ENCODE peak calls at places on chromosomes 3 and 15, in five cellular contexts. F is heart left ventricle, T is IMR-90, W is body of pancreas, I is A549. S is an unnamed sample.

GRCh38 chr15:96629501-96629900 is 299.0 kb downstream of the NR2F2 start:
- DNase-seq in F (no peak), T (no peak), W (peak), I (no peak), S (no peak)

GRCh38 chr3:183378008-183378407 is 50.4 kb downstream of the MCF2L2 start:
- DNase-seq in F (no peak), T (no peak), W (no peak), I (no peak), S (no peak)

GRCh38 chr3:172595648-172596393 is 72.6 kb upstream of the TNFSF10 start:
- DNase-seq in F (no peak), T (peak), W (peak), I (peak), S (peak)

GRCh38 chr15:68554716-68555347 is 24.0 kb upstream of the CORO2B start:
- DNase-seq in F (no peak), T (no peak), W (no peak), I (no peak), S (no peak)

GRCh38 chr15:67405208-67406191 is 115.4 kb upstream of the C15orf61 start:
- DNase-seq in F (no peak), T (peak), W (no peak), I (peak), S (no peak)

GRCh38 chr15:59678171-59678570 is 10.9 kb downstream of the BNIP2 start:
- DNase-seq in F (no peak), T (no peak), W (no peak), I (no peak), S (no peak)

GRCh38 chr3:52359116-52359855 is 43.2 kb downstream of the DNAH1 start:
- DNase-seq in F (peak), T (no peak), W (no peak), I (no peak), S (no peak)

GRCh38 chr3:172658344-172659245 is 52.3 kb downstream of the NCEH1 start:
- DNase-seq in F (no peak), T (peak), W (peak), I (peak), S (peak)

GRCh38 chr3:104297617-104298016 is 1069.1 kb upstream of the ALCAM start:
- DNase-seq in F (no peak), T (no peak), W (no peak), I (no peak), S (no peak)

GRCh38 chr15:40084657-40085056 is 24.0 kb downstream of the BMF start:
- DNase-seq in F (no peak), T (no peak), W (no peak), I (no peak), S (no peak)

GRCh38 chr15:83018477-83018876 is 7.0 kb upstream of the C15orf40 start:
- DNase-seq in F (no peak), T (peak), W (no peak), I (no peak), S (no peak)

GRCh38 chr3:177574232-177574856 is 377.1 kb upstream of the TBL1XR1 start:
- DNase-seq in F (no peak), T (peak), W (peak), I (peak), S (peak)

GRCh38 chr3:125357032-125357658 is 18.0 kb downstream of the ZNF148 start:
- DNase-seq in F (peak), T (peak), W (peak), I (peak), S (peak)

GRCh38 chr3:94179059-94179458 is 116.2 kb downstream of the NSUN3 start:
- DNase-seq in F (no peak), T (no peak), W (no peak), I (no peak), S (no peak)

DNA sequence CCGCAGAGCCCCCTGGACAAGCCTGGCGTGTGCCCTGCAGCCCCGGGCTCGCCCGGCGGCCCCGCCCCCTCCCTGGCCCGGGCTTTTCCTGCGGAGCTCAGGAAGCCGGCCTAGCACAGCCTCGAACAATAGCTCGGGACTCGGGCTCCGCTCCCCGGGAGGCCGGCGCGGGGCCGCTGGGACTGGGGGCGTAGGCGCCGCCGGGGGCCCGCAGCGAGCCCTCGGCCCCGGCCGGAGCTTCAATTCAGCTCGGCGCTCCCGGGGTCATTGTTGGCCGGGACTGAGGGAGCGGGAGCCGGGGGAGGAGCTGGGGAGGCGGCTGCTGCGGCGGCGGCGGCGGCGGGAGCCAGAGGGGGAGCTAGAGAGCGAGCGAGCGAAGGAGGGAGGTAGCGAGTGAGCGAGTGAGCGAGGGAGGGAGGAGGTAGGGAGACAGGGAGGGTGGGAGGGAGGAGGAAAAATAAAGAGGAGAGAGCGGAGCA is 41.0 kb upstream of the ROPN1 start:
- DNase-seq in F (peak), T (peak), W (peak), I (peak), S (peak)
- TF ChIP-seq POLR2A in F (no peak), T (no peak), W (no peak), I (peak), S (no peak)

DNA sequence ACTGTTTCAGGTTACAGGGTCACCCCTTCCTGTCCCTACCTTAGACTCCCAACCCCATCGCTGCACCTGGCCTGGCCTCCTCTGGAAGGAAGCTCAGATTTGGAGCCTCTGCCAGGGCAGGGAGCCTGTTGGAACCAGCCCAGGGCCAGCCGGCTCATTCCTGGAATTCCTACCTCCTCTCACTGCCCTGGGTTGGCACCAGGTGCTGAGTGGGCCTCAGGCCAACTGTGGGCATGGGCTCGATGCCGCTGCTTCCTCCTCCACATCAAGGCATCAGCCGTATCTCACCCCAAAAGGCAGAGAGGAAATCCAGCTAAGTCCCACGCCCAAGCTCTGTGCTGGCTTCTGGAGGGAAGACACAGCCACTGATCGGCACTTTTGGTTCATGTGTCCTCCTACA is 42.1 kb downstream of the KLHL25 start:
- DNase-seq in F (no peak), T (no peak), W (peak), I (no peak), S (no peak)
- TF ChIP-seq POLR2A in F (no peak), T (no peak), W (no peak), I (no peak), S (no peak)

GRCh38 chr15:45586990-45587860 is at the start of gene BLOC1S6:
- DNase-seq in F (peak), T (peak), W (peak), I (peak), S (peak)
- TF ChIP-seq POLR2A in F (no peak), T (peak), W (peak), I (peak), S (peak)

GRCh38 chr3:42476225-42477160 is 25.9 kb upstream of the VIPR1 start:
- DNase-seq in F (no peak), T (no peak), W (peak), I (no peak), S (no peak)
- TF ChIP-seq POLR2A in F (no peak), T (no peak), W (no peak), I (no peak), S (no peak)

DNA sequence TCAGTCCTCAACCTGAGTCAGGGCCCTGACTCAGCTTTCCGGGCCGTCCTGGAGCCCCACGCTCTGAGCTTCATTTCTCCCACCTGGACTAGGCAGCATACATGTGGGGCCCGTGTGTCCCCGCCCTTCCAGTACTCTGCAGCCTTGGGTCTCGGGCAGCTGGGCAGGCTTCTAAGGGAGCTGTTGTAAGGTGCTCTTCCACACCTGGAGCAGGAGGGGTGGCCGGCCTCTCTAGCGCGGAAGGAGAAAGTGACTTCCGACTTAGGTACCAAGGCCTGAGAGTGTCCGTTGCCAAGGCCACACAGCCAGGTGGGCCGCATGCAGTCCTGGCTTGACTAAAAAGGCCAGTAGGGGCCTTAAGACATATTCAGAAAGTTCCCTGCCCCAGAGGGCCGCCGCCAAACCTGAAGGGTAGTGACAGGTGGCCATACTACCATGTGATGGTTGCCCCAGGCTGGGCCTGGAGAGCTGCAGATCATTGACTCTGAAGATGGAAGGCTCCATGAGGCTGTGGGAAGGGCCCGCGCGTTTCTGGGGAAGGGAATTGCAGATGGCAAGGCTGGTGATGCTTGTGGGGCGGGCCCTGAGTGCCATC is 9.4 kb upstream of the SEMA3B start:
- DNase-seq in F (no peak), T (no peak), W (no peak), I (no peak), S (no peak)
- TF ChIP-seq POLR2A in F (no peak), T (no peak), W (no peak), I (no peak), S (no peak)